ENCODE peak calls at places on chromosomes 2 and 18, in seven cellular contexts. One of them, this sample, is unnamed. For H3K9me3, the result is how much of the 10 kb centered on the place peaks cover.

GRCh38 chr2:128610496-128610895 is 291.8 kb upstream of the HS6ST1 start:
- DNase-seq in SK-N-SH: no peak
- DNase-seq in transverse colon: no peak
- DNase-seq in colonic mucosa: no peak
- DNase-seq in CD8-positive, alpha-beta memory T cell: no peak
- DNase-seq in suprapubic skin: peak
- DNase-seq in Peyer's patch: no peak
- DNase-seq in this sample: no peak

GRCh38 chr18:79476031-79476917 is 80.5 kb downstream of the NFATC1 start:
- DNase-seq in SK-N-SH: no peak
- DNase-seq in transverse colon: no peak
- DNase-seq in colonic mucosa: no peak
- DNase-seq in CD8-positive, alpha-beta memory T cell: no peak
- DNase-seq in suprapubic skin: no peak
- DNase-seq in Peyer's patch: no peak
- DNase-seq in this sample: peak

GRCh38 chr2:101327863-101328394 is 19.4 kb upstream of the RNF149 start:
- DNase-seq in SK-N-SH: no peak
- DNase-seq in transverse colon: peak
- DNase-seq in colonic mucosa: peak
- DNase-seq in CD8-positive, alpha-beta memory T cell: no peak
- DNase-seq in suprapubic skin: no peak
- DNase-seq in Peyer's patch: no peak
- DNase-seq in this sample: no peak

GRCh38 chr18:75205760-75206109 is 3.2 kb downstream of the PTGR3 start:
- DNase-seq in SK-N-SH: no peak
- DNase-seq in transverse colon: no peak
- DNase-seq in colonic mucosa: no peak
- DNase-seq in CD8-positive, alpha-beta memory T cell: no peak
- DNase-seq in suprapubic skin: no peak
- DNase-seq in Peyer's patch: no peak
- DNase-seq in this sample: no peak

GRCh38 chr18:6146309-6146661 is 251.0 kb upstream of the TMEM200C start:
- DNase-seq in SK-N-SH: no peak
- DNase-seq in transverse colon: no peak
- DNase-seq in colonic mucosa: no peak
- DNase-seq in CD8-positive, alpha-beta memory T cell: no peak
- DNase-seq in suprapubic skin: no peak
- DNase-seq in Peyer's patch: no peak
- DNase-seq in this sample: no peak

GRCh38 chr2:187826023-187826422 is 271.8 kb upstream of the TFPI start:
- DNase-seq in SK-N-SH: peak
- DNase-seq in transverse colon: no peak
- DNase-seq in colonic mucosa: no peak
- DNase-seq in CD8-positive, alpha-beta memory T cell: no peak
- DNase-seq in suprapubic skin: no peak
- DNase-seq in Peyer's patch: no peak
- DNase-seq in this sample: no peak

GRCh38 chr2:37688771-37689468 is 17.5 kb upstream of the CDC42EP3 start:
- DNase-seq in SK-N-SH: no peak
- DNase-seq in transverse colon: no peak
- DNase-seq in colonic mucosa: no peak
- DNase-seq in CD8-positive, alpha-beta memory T cell: no peak
- DNase-seq in suprapubic skin: no peak
- DNase-seq in Peyer's patch: no peak
- DNase-seq in this sample: no peak

GRCh38 chr2:44118257-44118656 is 50.4 kb upstream of the PPM1B start:
- DNase-seq in SK-N-SH: no peak
- DNase-seq in transverse colon: no peak
- DNase-seq in colonic mucosa: no peak
- DNase-seq in CD8-positive, alpha-beta memory T cell: no peak
- DNase-seq in suprapubic skin: no peak
- DNase-seq in Peyer's patch: no peak
- DNase-seq in this sample: no peak

GRCh38 chr2:175976758-175977157 is 25.3 kb downstream of the LNPK start:
- DNase-seq in SK-N-SH: no peak
- DNase-seq in transverse colon: no peak
- DNase-seq in colonic mucosa: no peak
- DNase-seq in CD8-positive, alpha-beta memory T cell: no peak
- DNase-seq in suprapubic skin: no peak
- DNase-seq in Peyer's patch: no peak
- DNase-seq in this sample: no peak

GRCh38 chr2:27729198-27729597 is 42.3 kb upstream of the MRPL33 start:
- DNase-seq in SK-N-SH: no peak
- DNase-seq in transverse colon: no peak
- DNase-seq in colonic mucosa: no peak
- DNase-seq in CD8-positive, alpha-beta memory T cell: no peak
- DNase-seq in suprapubic skin: no peak
- DNase-seq in Peyer's patch: no peak
- DNase-seq in this sample: no peak

GRCh38 chr2:65999103-65999502 is 435.8 kb upstream of the MEIS1 start:
- DNase-seq in SK-N-SH: no peak
- DNase-seq in transverse colon: no peak
- DNase-seq in colonic mucosa: no peak
- DNase-seq in CD8-positive, alpha-beta memory T cell: no peak
- DNase-seq in suprapubic skin: no peak
- DNase-seq in Peyer's patch: no peak
- DNase-seq in this sample: no peak

GRCh38 chr2:164785447-164785846 is 56.2 kb downstream of the COBLL1 start:
- DNase-seq in SK-N-SH: no peak
- DNase-seq in transverse colon: no peak
- DNase-seq in colonic mucosa: no peak
- DNase-seq in CD8-positive, alpha-beta memory T cell: no peak
- DNase-seq in suprapubic skin: no peak
- DNase-seq in Peyer's patch: no peak
- DNase-seq in this sample: no peak

GRCh38 chr2:52974127-52974526 is 793.5 kb upstream of the CHAC2 start:
- DNase-seq in SK-N-SH: no peak
- DNase-seq in transverse colon: no peak
- DNase-seq in colonic mucosa: no peak
- DNase-seq in CD8-positive, alpha-beta memory T cell: no peak
- DNase-seq in suprapubic skin: no peak
- DNase-seq in Peyer's patch: no peak
- DNase-seq in this sample: no peak

GRCh38 chr2:100539221-100539620 is 23.6 kb upstream of the PDCL3 start:
- DNase-seq in SK-N-SH: no peak
- DNase-seq in transverse colon: no peak
- DNase-seq in colonic mucosa: no peak
- DNase-seq in CD8-positive, alpha-beta memory T cell: no peak
- DNase-seq in suprapubic skin: no peak
- DNase-seq in Peyer's patch: no peak
- DNase-seq in this sample: no peak

GRCh38 chr2:17518212-17519154 is at the start of gene RAD51AP2:
- DNase-seq in SK-N-SH: peak
- DNase-seq in transverse colon: peak
- DNase-seq in colonic mucosa: peak
- DNase-seq in CD8-positive, alpha-beta memory T cell: no peak
- DNase-seq in suprapubic skin: peak
- DNase-seq in Peyer's patch: peak
- DNase-seq in this sample: no peak

GRCh38 chr2:66869076-66869475 is 434.2 kb downstream of the MEIS1 start:
- DNase-seq in SK-N-SH: no peak
- DNase-seq in transverse colon: no peak
- DNase-seq in colonic mucosa: no peak
- DNase-seq in CD8-positive, alpha-beta memory T cell: no peak
- DNase-seq in suprapubic skin: no peak
- DNase-seq in Peyer's patch: no peak
- DNase-seq in this sample: no peak

GRCh38 chr18:58788470-58788869 is 76.2 kb upstream of the ZNF532 start:
- DNase-seq in SK-N-SH: no peak
- DNase-seq in transverse colon: no peak
- DNase-seq in colonic mucosa: no peak
- DNase-seq in CD8-positive, alpha-beta memory T cell: no peak
- DNase-seq in suprapubic skin: no peak
- DNase-seq in Peyer's patch: no peak
- DNase-seq in this sample: no peak

GRCh38 chr18:62988467-62988866 is 273.1 kb downstream of the PHLPP1 start:
- DNase-seq in SK-N-SH: no peak
- DNase-seq in transverse colon: no peak
- DNase-seq in colonic mucosa: no peak
- DNase-seq in CD8-positive, alpha-beta memory T cell: no peak
- DNase-seq in suprapubic skin: no peak
- DNase-seq in Peyer's patch: no peak
- DNase-seq in this sample: no peak

GRCh38 chr2:16948073-16948472 is 282.4 kb upstream of the CYRIA start:
- DNase-seq in SK-N-SH: no peak
- DNase-seq in transverse colon: no peak
- DNase-seq in colonic mucosa: no peak
- DNase-seq in CD8-positive, alpha-beta memory T cell: no peak
- DNase-seq in suprapubic skin: no peak
- DNase-seq in Peyer's patch: no peak
- DNase-seq in this sample: no peak

GRCh38 chr2:217185265-217185995 is 325.6 kb upstream of the TNP1 start:
- DNase-seq in SK-N-SH: no peak
- DNase-seq in transverse colon: no peak
- DNase-seq in colonic mucosa: no peak
- DNase-seq in CD8-positive, alpha-beta memory T cell: no peak
- DNase-seq in suprapubic skin: no peak
- DNase-seq in Peyer's patch: no peak
- DNase-seq in this sample: no peak

GRCh38 chr2:148876190-148876588 is 1.2 kb downstream of the KIF5C start:
- DNase-seq in SK-N-SH: peak
- DNase-seq in transverse colon: no peak
- DNase-seq in colonic mucosa: no peak
- DNase-seq in CD8-positive, alpha-beta memory T cell: no peak
- DNase-seq in suprapubic skin: peak
- DNase-seq in Peyer's patch: no peak
- DNase-seq in this sample: no peak

GRCh38 chr2:120486946-120487345 is 141.0 kb downstream of the INHBB start:
- DNase-seq in SK-N-SH: no peak
- DNase-seq in transverse colon: no peak
- DNase-seq in colonic mucosa: no peak
- DNase-seq in CD8-positive, alpha-beta memory T cell: no peak
- DNase-seq in suprapubic skin: no peak
- DNase-seq in Peyer's patch: peak
- DNase-seq in this sample: no peak

GRCh38 chr18:49582579-49582978 is 20.7 kb downstream of the LIPG start:
- DNase-seq in SK-N-SH: no peak
- DNase-seq in transverse colon: no peak
- DNase-seq in colonic mucosa: no peak
- DNase-seq in CD8-positive, alpha-beta memory T cell: no peak
- DNase-seq in suprapubic skin: no peak
- DNase-seq in Peyer's patch: no peak
- DNase-seq in this sample: no peak

GRCh38 chr2:186256540-186256939 is 229.5 kb upstream of the ZC3H15 start:
- DNase-seq in SK-N-SH: peak
- DNase-seq in transverse colon: no peak
- DNase-seq in colonic mucosa: no peak
- DNase-seq in CD8-positive, alpha-beta memory T cell: no peak
- DNase-seq in suprapubic skin: no peak
- DNase-seq in Peyer's patch: no peak
- DNase-seq in this sample: no peak

GRCh38 chr2:85792783-85793441 is 39.1 kb downstream of the ATOH8 start:
- DNase-seq in SK-N-SH: peak
- DNase-seq in transverse colon: no peak
- DNase-seq in colonic mucosa: no peak
- DNase-seq in CD8-positive, alpha-beta memory T cell: no peak
- DNase-seq in suprapubic skin: peak
- DNase-seq in Peyer's patch: peak
- DNase-seq in this sample: no peak

GRCh38 chr2:225764346-225764745 is 364.8 kb downstream of the NYAP2 start:
- DNase-seq in SK-N-SH: no peak
- DNase-seq in transverse colon: no peak
- DNase-seq in colonic mucosa: no peak
- DNase-seq in CD8-positive, alpha-beta memory T cell: no peak
- DNase-seq in suprapubic skin: no peak
- DNase-seq in Peyer's patch: no peak
- DNase-seq in this sample: no peak

GRCh38 chr2:112840068-112840445 is 3.5 kb upstream of the IL1B start:
- DNase-seq in SK-N-SH: no peak
- DNase-seq in transverse colon: no peak
- DNase-seq in colonic mucosa: no peak
- DNase-seq in CD8-positive, alpha-beta memory T cell: no peak
- DNase-seq in suprapubic skin: no peak
- DNase-seq in Peyer's patch: no peak
- DNase-seq in this sample: no peak
- H3K9me3 ChIP-seq in SK-N-SH: under half
- H3K9me3 ChIP-seq in transverse colon: under half
- H3K9me3 ChIP-seq in colonic mucosa: under half
- H3K9me3 ChIP-seq in CD8-positive, alpha-beta memory T cell: under half
- H3K9me3 ChIP-seq in suprapubic skin: under half
- H3K9me3 ChIP-seq in Peyer's patch: under half
- H3K9me3 ChIP-seq in this sample: under half

GRCh38 chr18:8469793-8470192 is 139.4 kb upstream of the RAB12 start:
- DNase-seq in SK-N-SH: no peak
- DNase-seq in transverse colon: no peak
- DNase-seq in colonic mucosa: no peak
- DNase-seq in CD8-positive, alpha-beta memory T cell: no peak
- DNase-seq in suprapubic skin: no peak
- DNase-seq in Peyer's patch: no peak
- DNase-seq in this sample: no peak
- H3K9me3 ChIP-seq in SK-N-SH: under half
- H3K9me3 ChIP-seq in transverse colon: under half
- H3K9me3 ChIP-seq in colonic mucosa: under half
- H3K9me3 ChIP-seq in CD8-positive, alpha-beta memory T cell: under half
- H3K9me3 ChIP-seq in suprapubic skin: under half
- H3K9me3 ChIP-seq in Peyer's patch: under half
- H3K9me3 ChIP-seq in this sample: under half

GRCh38 chr2:83665154-83665553 is 793.9 kb downstream of the SUCLG1 start:
- DNase-seq in SK-N-SH: no peak
- DNase-seq in transverse colon: no peak
- DNase-seq in colonic mucosa: no peak
- DNase-seq in CD8-positive, alpha-beta memory T cell: no peak
- DNase-seq in suprapubic skin: no peak
- DNase-seq in Peyer's patch: no peak
- DNase-seq in this sample: no peak
- H3K9me3 ChIP-seq in SK-N-SH: under half
- H3K9me3 ChIP-seq in transverse colon: under half
- H3K9me3 ChIP-seq in colonic mucosa: under half
- H3K9me3 ChIP-seq in CD8-positive, alpha-beta memory T cell: under half
- H3K9me3 ChIP-seq in suprapubic skin: under half
- H3K9me3 ChIP-seq in Peyer's patch: under half
- H3K9me3 ChIP-seq in this sample: under half

GRCh38 chr2:196128749-196129148 is 42.6 kb downstream of the STK17B start:
- DNase-seq in SK-N-SH: no peak
- DNase-seq in transverse colon: no peak
- DNase-seq in colonic mucosa: no peak
- DNase-seq in CD8-positive, alpha-beta memory T cell: no peak
- DNase-seq in suprapubic skin: no peak
- DNase-seq in Peyer's patch: no peak
- DNase-seq in this sample: no peak

GRCh38 chr2:196131949-196132925 is 39.1 kb downstream of the STK17B start:
- DNase-seq in SK-N-SH: no peak
- DNase-seq in transverse colon: no peak
- DNase-seq in colonic mucosa: no peak
- DNase-seq in CD8-positive, alpha-beta memory T cell: no peak
- DNase-seq in suprapubic skin: no peak
- DNase-seq in Peyer's patch: no peak
- DNase-seq in this sample: peak

GRCh38 chr2:196136151-196136550 is 35.2 kb downstream of the STK17B start:
- DNase-seq in SK-N-SH: no peak
- DNase-seq in transverse colon: no peak
- DNase-seq in colonic mucosa: no peak
- DNase-seq in CD8-positive, alpha-beta memory T cell: no peak
- DNase-seq in suprapubic skin: no peak
- DNase-seq in Peyer's patch: no peak
- DNase-seq in this sample: no peak

GRCh38 chr2:196130039-196130825 is 41.1 kb downstream of the STK17B start:
- DNase-seq in SK-N-SH: peak
- DNase-seq in transverse colon: no peak
- DNase-seq in colonic mucosa: no peak
- DNase-seq in CD8-positive, alpha-beta memory T cell: no peak
- DNase-seq in suprapubic skin: no peak
- DNase-seq in Peyer's patch: no peak
- DNase-seq in this sample: no peak

GRCh38 chr2:196131384-196131861 is 40.0 kb downstream of the STK17B start:
- DNase-seq in SK-N-SH: peak
- DNase-seq in transverse colon: peak
- DNase-seq in colonic mucosa: peak
- DNase-seq in CD8-positive, alpha-beta memory T cell: peak
- DNase-seq in suprapubic skin: peak
- DNase-seq in Peyer's patch: no peak
- DNase-seq in this sample: peak
- H3K9me3 ChIP-seq in SK-N-SH: under half
- H3K9me3 ChIP-seq in transverse colon: under half
- H3K9me3 ChIP-seq in colonic mucosa: under half
- H3K9me3 ChIP-seq in CD8-positive, alpha-beta memory T cell: under half
- H3K9me3 ChIP-seq in suprapubic skin: under half
- H3K9me3 ChIP-seq in Peyer's patch: under half
- H3K9me3 ChIP-seq in this sample: under half